ENCODE peak calls at places on chromosomes 5 and 9, in six cellular contexts. Y, M, G, W, F and N are unnamed samples.

GRCh38 chr5:12704955-12705354 is 800.7 kb upstream of the CTNND2 start:
- DNase-seq in Y (peak; percentile 56), M (no peak), G (no peak), W (no peak), F (no peak), N (no peak)

GRCh38 chr5:61200582-61201155 is 38.4 kb upstream of the SMIM15 start:
- DNase-seq in Y (no peak), M (peak; percentile 45), G (peak; percentile 87), W (no peak), F (no peak), N (no peak)

GRCh38 chr5:134524219-134524825 is 1.1 kb upstream of the JADE2 start:
- DNase-seq in Y (peak; percentile 69), M (peak; percentile 86), G (peak; percentile 50), W (no peak), F (peak; percentile 75), N (peak; percentile 47)

GRCh38 chr9:111438576-111439235 is 45.5 kb downstream of the ECPAS start:
- DNase-seq in Y (no peak), M (no peak), G (peak; percentile 74), W (no peak), F (no peak), N (no peak)

GRCh38 chr9:88280816-88281382 is 107.3 kb upstream of the SPIN1 start:
- DNase-seq in Y (no peak), M (no peak), G (no peak), W (peak; percentile 11), F (no peak), N (no peak)

GRCh38 chr9:134863941-134864820 is 16.4 kb upstream of the FCN2 start:
- DNase-seq in Y (no peak), M (no peak), G (peak; percentile 26), W (no peak), F (no peak), N (no peak)

GRCh38 chr9:19232830-19233194 is 2.3 kb downstream of the DENND4C start:
- DNase-seq in Y (peak; percentile 49), M (peak; percentile 74), G (no peak), W (no peak), F (peak; percentile 73), N (no peak)

GRCh38 chr5:122076023-122076422 is 2.0 kb downstream of the LOX start:
- DNase-seq in Y (no peak), M (no peak), G (no peak), W (no peak), F (no peak), N (no peak)

GRCh38 chr9:38393128-38393809 is 767 bp downstream of the ALDH1B1 start:
- DNase-seq in Y (no peak), M (peak; percentile 50), G (no peak), W (no peak), F (peak; percentile 7), N (no peak)

GRCh38 chr9:128078504-128079434 is 10.7 kb downstream of the SLC25A25 start:
- DNase-seq in Y (peak; percentile 73), M (no peak), G (no peak), W (no peak), F (no peak), N (no peak)

GRCh38 chr9:5767968-5768932 is 64.7 kb downstream of the ERMP1 start:
- DNase-seq in Y (peak; percentile 3), M (no peak), G (no peak), W (no peak), F (peak; percentile 53), N (no peak)

GRCh38 chr9:95989304-95989703 is 113.8 kb downstream of the ERCC6L2 start:
- DNase-seq in Y (peak; percentile 57), M (no peak), G (no peak), W (no peak), F (no peak), N (no peak)

GRCh38 chr5:54844905-54845566 is 140.4 kb downstream of the ESM1 start:
- DNase-seq in Y (peak; percentile 62), M (peak; percentile 78), G (peak; percentile 58), W (peak; percentile 23), F (peak; percentile 70), N (no peak)

GRCh38 chr5:170552486-170553122 is 48.8 kb downstream of the KCNIP1 start:
- DNase-seq in Y (no peak), M (no peak), G (peak; percentile 95), W (peak; percentile 9), F (no peak), N (no peak)

GRCh38 chr9:16003785-16004184 is 450.9 kb downstream of the CCDC171 start:
- DNase-seq in Y (no peak), M (no peak), G (no peak), W (no peak), F (no peak), N (no peak)

GRCh38 chr5:30698217-30698616 is 495.3 kb upstream of the CDH6 start:
- DNase-seq in Y (no peak), M (no peak), G (no peak), W (no peak), F (no peak), N (no peak)

GRCh38 chr5:79743846-79744605 is 54.4 kb downstream of the CMYA5 start:
- DNase-seq in Y (no peak), M (no peak), G (no peak), W (no peak), F (no peak), N (no peak)

GRCh38 chr5:151820903-151821302 is 49.1 kb downstream of the G3BP1 start:
- DNase-seq in Y (no peak), M (no peak), G (peak; percentile 72), W (no peak), F (no peak), N (no peak)

DNA sequence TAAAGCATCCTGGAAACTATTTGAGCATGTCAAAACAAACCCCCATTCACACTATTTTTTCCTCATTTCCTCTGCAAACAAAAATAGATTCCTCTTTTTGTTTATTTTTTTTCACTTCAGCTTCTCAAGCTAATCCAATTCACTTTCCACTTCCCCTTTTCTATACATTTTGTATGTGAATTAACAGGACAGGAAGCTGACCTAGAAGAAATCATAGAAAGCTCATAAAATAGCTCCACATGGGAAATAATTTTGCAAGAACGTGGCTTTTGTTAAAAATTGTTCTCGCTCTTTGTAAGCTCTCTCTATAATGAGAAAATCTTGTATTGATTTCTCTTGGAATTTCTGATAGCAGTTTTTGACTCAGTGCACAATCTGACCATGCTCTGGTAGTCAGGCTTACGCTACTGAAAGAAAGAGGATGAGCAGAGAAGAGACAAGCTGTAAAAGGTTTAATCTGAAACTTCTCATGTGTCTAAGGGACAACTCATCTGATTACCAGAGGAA is 215.8 kb downstream of the ADAMTS12 start:
- DNase-seq in Y (no peak), M (peak; percentile 71), G (no peak), W (no peak), F (no peak), N (no peak)
- H3K4me3 ChIP-seq in Y (no peak overlapping the region), M (no peak overlapping the region), G (no peak overlapping the region), W (no peak overlapping the region), F (no peak overlapping the region), N (no peak overlapping the region)

DNA sequence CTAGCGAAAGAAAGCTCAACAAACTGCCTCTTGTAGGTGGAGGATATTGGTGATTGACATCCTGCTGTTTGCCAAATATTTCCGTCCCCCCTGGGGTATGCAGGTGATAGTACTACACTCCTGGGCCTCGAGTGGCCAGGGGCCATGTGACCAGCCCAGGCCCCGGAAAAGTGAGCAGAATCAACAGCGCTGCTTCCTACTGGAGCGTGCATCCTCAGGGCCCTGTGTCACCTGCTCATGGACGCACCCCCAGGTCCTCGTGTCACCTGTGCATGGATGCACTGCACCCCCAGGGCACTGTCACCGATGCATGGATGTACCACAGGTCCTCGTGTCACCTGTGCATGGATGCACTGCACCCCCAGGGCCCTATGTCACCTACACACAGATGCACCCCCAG is 43.8 kb downstream of the ADAMTS16 start:
- DNase-seq in Y (no peak), M (no peak), G (no peak), W (no peak), F (no peak), N (no peak)
- H3K27me3 ChIP-seq in Y (no peaks in the 10 kb centered on the region), M (no peaks in the 10 kb centered on the region), G (no peaks in the 10 kb centered on the region), W (peaks cover 6% of the 10 kb centered on the region), F (peaks cover 5% of the 10 kb centered on the region), N (no peaks in the 10 kb centered on the region)

GRCh38 chr5:96808868-96809558 is 1.3 kb upstream of the ERAP1 start:
- DNase-seq in Y (no peak), M (no peak), G (no peak), W (no peak), F (no peak), N (no peak)
- H3K4me3 ChIP-seq in Y (peak overlapping the region; percentile 90), M (peak overlapping the region; percentile 76), G (peak overlapping the region; percentile 96), W (no peak overlapping the region), F (peak overlapping the region; percentile 70), N (peak overlapping the region; percentile 84)

DNA sequence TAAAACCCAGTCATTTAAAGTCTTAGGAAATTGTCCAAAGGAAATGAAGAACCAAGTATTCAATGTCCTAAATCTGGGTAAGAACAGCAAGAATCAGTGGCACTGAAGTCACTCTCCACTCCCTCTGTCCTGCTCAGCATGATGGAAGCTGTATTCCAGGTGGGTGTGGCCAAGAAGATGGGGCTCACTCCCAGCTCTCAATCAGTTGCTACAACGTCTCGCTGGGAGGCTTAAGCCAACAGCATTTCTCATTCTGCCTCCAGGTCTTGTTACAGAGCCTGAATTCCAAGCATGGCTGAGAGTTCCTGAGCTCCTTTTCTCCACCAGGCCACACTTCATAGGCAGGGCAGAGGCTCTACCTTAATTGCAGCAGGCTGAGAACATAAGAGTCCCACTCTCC is 41.2 kb upstream of the TRIO start:
- DNase-seq in Y (no peak), M (no peak), G (no peak), W (no peak), F (no peak), N (no peak)
- H3K27me3 ChIP-seq in Y (no peaks in the 10 kb centered on the region), M (no peaks in the 10 kb centered on the region), G (no peaks in the 10 kb centered on the region), W (no peaks in the 10 kb centered on the region), F (no peaks in the 10 kb centered on the region), N (no peaks in the 10 kb centered on the region)

DNA sequence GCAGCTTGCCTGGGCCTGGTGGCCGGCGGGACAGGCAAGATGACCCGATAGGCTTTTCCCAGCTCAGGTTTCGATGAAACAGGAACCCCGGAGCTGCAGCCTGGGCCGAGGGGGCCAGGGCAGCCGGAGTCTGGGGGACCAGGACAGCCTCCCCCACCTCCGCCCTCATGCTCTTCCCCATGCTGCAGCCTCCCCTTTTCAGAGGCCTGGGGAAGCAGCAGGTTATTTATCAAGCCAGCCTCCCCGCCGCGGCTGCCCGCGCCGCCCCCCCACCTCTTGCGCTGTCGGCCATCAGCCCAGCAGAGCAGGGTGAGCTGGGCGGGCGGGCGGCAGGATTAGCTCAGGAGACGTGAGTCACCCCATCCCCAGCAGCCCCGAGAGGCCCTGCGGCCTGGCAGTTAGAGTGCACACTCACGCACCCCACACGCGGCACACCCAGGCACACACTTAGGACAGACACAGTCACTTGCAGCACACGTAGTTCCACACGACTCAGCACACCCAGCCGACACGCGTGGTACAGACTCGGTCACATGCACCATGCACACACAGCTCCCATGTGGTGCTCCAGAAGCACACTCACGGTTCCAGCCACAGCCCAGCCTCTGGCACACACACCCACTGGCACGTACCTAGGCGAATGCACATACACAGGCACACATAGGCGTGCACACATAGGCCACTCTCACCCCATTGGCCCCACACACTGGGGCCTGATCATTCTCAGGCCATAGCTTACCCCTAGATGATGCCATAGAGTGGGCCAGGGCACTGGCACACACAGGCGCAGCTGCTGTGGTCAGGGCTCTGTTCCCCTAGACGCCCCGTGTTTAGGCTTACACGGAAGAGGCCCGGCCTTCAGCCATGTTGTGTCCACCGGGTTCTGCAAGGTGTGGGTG is 13.0 kb downstream of the CXXC5 start:
- DNase-seq in Y (peak; percentile 81), M (peak; percentile 54), G (peak; percentile 91), W (no peak), F (no peak), N (no peak)
- H3K4me3 ChIP-seq in Y (peak overlapping the region; percentile 47), M (no peak overlapping the region), G (peak overlapping the region; percentile 45), W (no peak overlapping the region), F (no peak overlapping the region), N (peak overlapping the region; percentile 36)

GRCh38 chr9:113876806-113877236 is 712 bp downstream of the ZNF618 start:
- DNase-seq in Y (peak; percentile 41), M (peak; percentile 65), G (no peak), W (no peak), F (no peak), N (no peak)
- H3K27me3 ChIP-seq in Y (no peaks in the 10 kb centered on the region), M (no peaks in the 10 kb centered on the region), G (peaks cover 5% of the 10 kb centered on the region), W (peaks cover 18% of the 10 kb centered on the region), F (peaks cover 7% of the 10 kb centered on the region), N (peaks cover 4% of the 10 kb centered on the region)

GRCh38 chr5:173228639-173229380 is 6.2 kb downstream of the NKX2-5 start:
- DNase-seq in Y (no peak), M (no peak), G (no peak), W (no peak), F (no peak), N (no peak)
- H3K4me3 ChIP-seq in Y (no peak overlapping the region), M (no peak overlapping the region), G (no peak overlapping the region), W (no peak overlapping the region), F (no peak overlapping the region), N (no peak overlapping the region)